ENCODE peak calls at places on chromosome 22, in seven cellular contexts. T is dorsolateral prefrontal cortex; D is effector memory CD4-positive, alpha-beta T cell; C is transverse colon; G is left ventricle myocardium inferior; H is CD8-positive, alpha-beta T cell; E is BE2C. P is an unnamed sample.

GRCh38 chr22:23787600-23787896 is 782 bp downstream of the SMARCB1 start:
- DNase-seq in E (no peak), H (no peak), G (no peak), C (no peak), T (no peak), D (no peak), P (no peak)

GRCh38 chr22:18057568-18058209 is 20.1 kb upstream of the PEX26 start:
- DNase-seq in D (no peak), E (no peak), H (no peak), C (peak; percentile 74), T (no peak), G (no peak), P (peak; percentile 80)

GRCh38 chr22:40597541-40598453 is 38.7 kb downstream of the MRTFA start:
- DNase-seq in G (no peak), H (no peak), C (no peak), D (no peak), T (no peak), E (no peak), P (peak; percentile 7)

GRCh38 chr22:39247379-39247778 is 2.6 kb upstream of the PDGFB start:
- DNase-seq in G (no peak), T (no peak), C (no peak), E (no peak), H (no peak), D (no peak), P (no peak)

GRCh38 chr22:50040717-50041116 is 17.4 kb downstream of the TTLL8 start:
- DNase-seq in E (no peak), G (no peak), D (no peak), T (no peak), C (no peak), H (no peak), P (no peak)

GRCh38 chr22:23769321-23769965 is 1.7 kb upstream of the CHCHD10 start:
- DNase-seq in E (no peak), C (no peak), D (no peak), G (no peak), T (no peak), H (no peak), P (peak; percentile 88)

GRCh38 chr22:26131755-26132154 is 37.5 kb upstream of the SEZ6L start:
- DNase-seq in G (no peak), T (no peak), D (no peak), E (no peak), C (no peak), H (no peak), P (no peak)

GRCh38 chr22:50420581-50420980 is 54.3 kb downstream of the SBF1 start:
- DNase-seq in E (no peak), G (no peak), D (no peak), H (no peak), T (no peak), C (no peak), P (no peak)

GRCh38 chr22:17569971-17570511 is 6.7 kb downstream of the SLC25A18 start:
- DNase-seq in E (no peak), D (no peak), C (no peak), G (no peak), T (no peak), H (no peak), P (peak; percentile 59)

GRCh38 chr22:39300198-39300830 is 19.1 kb downstream of the RPL3 start:
- DNase-seq in H (no peak), C (peak; percentile 42), D (no peak), T (no peak), E (peak; percentile 57), G (peak; percentile 56), P (no peak)

GRCh38 chr22:26658671-26659478 is 1.5 kb downstream of the MIAT start:
- DNase-seq in H (peak; percentile 81), G (no peak), T (peak; percentile 71), C (peak; percentile 68), E (peak; percentile 88), D (peak; percentile 67), P (peak; percentile 87)

GRCh38 chr22:34866501-34867171 is 199.3 kb upstream of the ISX start:
- DNase-seq in D (no peak), E (no peak), T (no peak), G (no peak), H (no peak), C (no peak), P (peak; percentile 58)

GRCh38 chr22:38435010-38435409 is 20.0 kb downstream of the KCNJ4 start:
- DNase-seq in H (no peak), D (no peak), G (no peak), E (no peak), C (no peak), T (no peak), P (no peak)

GRCh38 chr22:50192825-50193204 is 7.1 kb downstream of the TRABD start:
- DNase-seq in H (peak; percentile 77), E (no peak), D (peak; percentile 35), G (no peak), C (peak; percentile 64), T (no peak), P (no peak)

DNA sequence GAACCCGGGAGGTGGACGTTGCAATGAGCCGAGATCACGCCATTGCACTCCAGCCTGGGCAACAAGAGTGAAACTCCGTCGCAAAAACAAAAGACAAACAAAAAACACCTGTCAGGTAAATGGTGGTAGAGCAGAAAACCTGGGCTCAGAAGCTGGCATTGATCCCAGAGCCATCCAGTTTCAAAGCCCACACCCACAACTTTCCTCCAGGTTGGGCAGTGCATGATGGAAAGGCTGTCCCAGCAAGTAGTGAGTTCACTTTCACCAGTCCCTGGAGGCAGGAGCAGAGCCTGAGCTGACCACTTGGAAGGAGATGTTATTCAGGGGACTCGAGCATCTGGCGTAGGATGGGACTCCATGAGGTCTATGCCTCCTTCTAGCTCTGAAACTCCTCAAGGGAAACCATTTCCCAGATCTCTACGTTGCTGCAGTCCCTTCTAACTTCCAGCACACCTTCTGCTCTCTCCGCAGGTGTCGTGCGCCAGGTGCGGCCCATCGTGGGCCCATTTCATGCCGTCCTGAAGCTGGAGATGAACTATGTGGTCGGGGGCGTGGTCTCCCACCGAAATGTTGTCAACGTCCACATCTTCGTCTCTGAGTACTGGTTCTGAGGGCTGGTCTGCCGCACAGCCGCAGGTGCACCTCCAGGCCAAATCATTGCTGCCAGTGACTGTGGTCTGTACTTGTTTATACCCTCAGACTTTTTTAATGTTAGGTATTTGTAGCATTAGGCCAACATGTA is 71.6 kb upstream of the ATXN10 start:
- DNase-seq in E (no peak), C (peak; percentile 40), D (no peak), H (no peak), G (no peak), T (no peak), P (no peak)
- H3K27me3 ChIP-seq in E (no peaks in the 10 kb centered on the region), C (no peaks in the 10 kb centered on the region), D (no peaks in the 10 kb centered on the region), H (no peaks in the 10 kb centered on the region), G (peaks cover 20% of the 10 kb centered on the region), T (no peaks in the 10 kb centered on the region), P (no peaks in the 10 kb centered on the region)

GRCh38 chr22:45966892-45967365 is 10.0 kb downstream of the WNT7B start:
- DNase-seq in H (no peak), T (no peak), D (no peak), C (no peak), G (no peak), E (no peak), P (no peak)
- H3K27me3 ChIP-seq in H (peaks cover 6% of the 10 kb centered on the region), T (peaks cover 8% of the 10 kb centered on the region), D (peaks cover 25% of the 10 kb centered on the region), C (peaks cover 69% of the 10 kb centered on the region), G (peaks cover 100% of the 10 kb centered on the region), E (peaks cover 11% of the 10 kb centered on the region), P (no peaks in the 10 kb centered on the region)

GRCh38 chr22:27934069-27934468 is 15.0 kb upstream of the PITPNB start:
- DNase-seq in E (peak; percentile 9), T (no peak), G (no peak), D (no peak), H (no peak), C (no peak), P (no peak)

GRCh38 chr22:27927608-27928007 is 8.6 kb upstream of the PITPNB start:
- DNase-seq in E (no peak), T (no peak), G (no peak), C (no peak), H (no peak), D (no peak), P (no peak)

GRCh38 chr22:27933186-27933983 is 14.3 kb upstream of the PITPNB start:
- DNase-seq in H (no peak), C (no peak), T (no peak), E (no peak), D (no peak), G (no peak), P (no peak)

GRCh38 chr22:27925331-27925730 is 6.3 kb upstream of the PITPNB start:
- DNase-seq in G (no peak), D (no peak), T (no peak), H (no peak), E (no peak), C (no peak), P (no peak)

DNA sequence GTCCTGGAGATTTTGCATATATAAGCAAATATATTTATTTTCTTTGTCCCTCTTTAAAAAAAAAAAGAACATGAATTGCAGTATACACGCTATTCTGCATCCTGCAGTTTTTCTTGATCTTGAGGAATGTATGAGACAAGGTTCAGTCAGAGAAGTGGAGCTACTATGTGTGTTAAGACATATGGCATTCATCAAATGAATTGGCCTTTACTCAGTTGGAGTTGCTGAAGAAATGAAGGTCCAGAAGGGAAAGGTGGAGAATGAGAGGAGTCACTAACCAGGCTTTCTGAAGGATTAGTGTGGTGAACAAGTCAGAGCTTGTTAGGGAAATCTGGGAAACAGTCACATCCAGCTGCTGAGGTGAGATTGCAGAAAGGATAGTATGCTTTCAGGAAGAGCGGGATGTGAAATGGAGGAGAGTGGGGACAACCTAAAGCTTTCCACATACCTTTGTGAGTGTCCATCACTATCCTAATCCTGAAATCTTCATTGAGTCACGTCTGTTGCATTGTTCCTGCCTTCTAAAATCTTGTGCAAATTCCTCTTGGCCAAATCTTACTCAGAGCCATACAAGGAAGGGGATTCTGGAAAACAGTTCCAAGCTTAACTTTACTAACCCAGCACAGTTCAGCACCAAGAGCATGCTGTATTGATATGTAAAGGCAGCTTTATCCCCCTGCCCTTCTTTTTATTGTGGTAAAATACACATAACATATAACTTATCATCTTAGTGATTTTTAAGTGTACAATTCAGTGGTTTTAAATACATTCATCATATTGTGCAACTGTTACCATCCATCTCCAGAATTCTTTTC is 11.4 kb upstream of the PITPNB start:
- DNase-seq in H (no peak), C (no peak), G (no peak), D (no peak), E (no peak), T (no peak), P (peak; percentile 55)
- H3K27me3 ChIP-seq in H (no peaks in the 10 kb centered on the region), C (no peaks in the 10 kb centered on the region), G (no peaks in the 10 kb centered on the region), D (no peaks in the 10 kb centered on the region), E (no peaks in the 10 kb centered on the region), T (no peaks in the 10 kb centered on the region), P (no peaks in the 10 kb centered on the region)

GRCh38 chr22:36701166-36701713 is 2.3 kb downstream of the CACNG2 start:
- DNase-seq in H (no peak), G (no peak), T (no peak), C (no peak), E (no peak), D (no peak), P (no peak)

GRCh38 chr22:36702832-36703210 is 731 bp downstream of the CACNG2 start:
- DNase-seq in H (no peak), D (no peak), G (no peak), E (no peak), T (no peak), C (no peak), P (no peak)

DNA sequence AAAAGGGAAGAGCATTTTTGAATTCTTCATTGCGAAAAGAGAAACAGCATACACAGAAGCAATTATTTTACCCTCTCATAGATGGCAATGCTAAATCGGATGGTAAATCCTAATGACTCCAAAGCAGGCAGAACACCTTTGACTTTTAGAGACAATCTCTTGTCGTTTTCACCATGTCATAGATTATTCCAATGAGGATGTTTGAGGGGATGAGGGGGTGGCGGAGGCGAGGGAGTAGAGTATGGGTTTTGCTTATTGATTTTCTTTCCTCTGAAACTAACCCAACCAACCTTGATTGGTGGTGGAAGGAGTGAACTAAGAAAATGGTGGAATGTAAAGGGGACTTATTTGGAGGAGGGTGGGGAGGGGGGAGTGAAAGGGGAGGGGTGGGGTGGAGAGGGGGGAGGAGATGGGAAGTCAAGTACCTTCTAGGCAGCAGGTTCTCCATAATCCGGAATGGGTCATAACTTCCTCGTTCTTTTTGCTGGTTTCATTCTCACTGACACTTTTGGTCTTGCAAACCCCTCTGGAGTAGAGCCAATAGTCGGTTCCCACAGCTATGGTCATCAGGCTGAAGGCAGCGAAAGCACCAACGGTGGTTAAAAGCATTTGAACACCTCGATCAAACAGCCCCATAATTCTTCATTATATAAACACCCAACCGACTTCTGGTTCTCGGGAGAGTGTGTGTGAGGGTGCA is 1.5 kb downstream of the CACNG2 start:
- DNase-seq in D (no peak), H (no peak), C (no peak), E (no peak), T (no peak), G (no peak), P (no peak)
- H3K27me3 ChIP-seq in D (peaks cover 8% of the 10 kb centered on the region), H (peaks cover 29% of the 10 kb centered on the region), C (peaks cover 81% of the 10 kb centered on the region), E (peaks cover 11% of the 10 kb centered on the region), T (no peaks in the 10 kb centered on the region), G (peaks cover 96% of the 10 kb centered on the region), P (no peaks in the 10 kb centered on the region)